ENCODE peak calls at places on chromosomes 3 and 15, in four cellular contexts. One of them, this sample, is unnamed.

GRCh38 chr3:157856078-157856939 is 249.9 kb downstream of the SHOX2 start:
- DNase-seq in transverse colon: no peak
- DNase-seq in tibial artery: no peak
- DNase-seq in fibroblast of lung: peak
- DNase-seq in this sample: no peak

GRCh38 chr3:76107935-76108570 is 322.7 kb upstream of the ZNF717 start:
- DNase-seq in tibial artery: no peak
- DNase-seq in transverse colon: no peak
- DNase-seq in fibroblast of lung: peak
- DNase-seq in this sample: no peak

GRCh38 chr3:104452697-104453096 is 914.0 kb upstream of the ALCAM start:
- DNase-seq in transverse colon: no peak
- DNase-seq in fibroblast of lung: no peak
- DNase-seq in tibial artery: no peak
- DNase-seq in this sample: no peak

GRCh38 chr3:18008706-18009363 is 266.4 kb upstream of the TBC1D5 start:
- DNase-seq in fibroblast of lung: no peak
- DNase-seq in tibial artery: no peak
- DNase-seq in transverse colon: no peak
- DNase-seq in this sample: no peak

GRCh38 chr3:113668015-113668414 is 28.4 kb downstream of the USF3 start:
- DNase-seq in fibroblast of lung: peak
- DNase-seq in transverse colon: no peak
- DNase-seq in tibial artery: no peak
- DNase-seq in this sample: no peak

GRCh38 chr15:89813381-89814111 is 1.1 kb downstream of the ANPEP start:
- DNase-seq in fibroblast of lung: no peak
- DNase-seq in tibial artery: no peak
- DNase-seq in transverse colon: no peak
- DNase-seq in this sample: no peak

GRCh38 chr15:79084308-79084968 is 6.1 kb downstream of the RASGRF1 start:
- DNase-seq in fibroblast of lung: no peak
- DNase-seq in tibial artery: peak
- DNase-seq in transverse colon: no peak
- DNase-seq in this sample: no peak

GRCh38 chr3:47347217-47347801 is 33.5 kb upstream of the PTPN23 start:
- DNase-seq in fibroblast of lung: peak
- DNase-seq in tibial artery: no peak
- DNase-seq in transverse colon: peak
- DNase-seq in this sample: peak

GRCh38 chr3:40975711-40976121 is 223.6 kb upstream of the CTNNB1 start:
- DNase-seq in fibroblast of lung: peak
- DNase-seq in tibial artery: no peak
- DNase-seq in transverse colon: no peak
- DNase-seq in this sample: no peak

GRCh38 chr3:65878831-65879230 is 159.9 kb downstream of the MAGI1 start:
- DNase-seq in tibial artery: no peak
- DNase-seq in transverse colon: no peak
- DNase-seq in fibroblast of lung: no peak
- DNase-seq in this sample: no peak

GRCh38 chr15:88891540-88892254 is 3.6 kb downstream of the HAPLN3 start:
- DNase-seq in tibial artery: no peak
- DNase-seq in transverse colon: no peak
- DNase-seq in fibroblast of lung: no peak
- DNase-seq in this sample: no peak

GRCh38 chr3:63967675-63968611 is 55.4 kb downstream of the PSMD6 start:
- DNase-seq in tibial artery: peak
- DNase-seq in fibroblast of lung: peak
- DNase-seq in transverse colon: peak
- DNase-seq in this sample: no peak

GRCh38 chr3:97658670-97659285 is 105.8 kb upstream of the ARL6 start:
- DNase-seq in transverse colon: no peak
- DNase-seq in tibial artery: no peak
- DNase-seq in fibroblast of lung: peak
- DNase-seq in this sample: no peak

GRCh38 chr15:88391006-88391405 is 76.2 kb downstream of the MRPL46 start:
- DNase-seq in fibroblast of lung: no peak
- DNase-seq in transverse colon: no peak
- DNase-seq in tibial artery: no peak
- DNase-seq in this sample: no peak

GRCh38 chr3:117252208-117252607 is 542.6 kb downstream of the TUSC7 start:
- DNase-seq in fibroblast of lung: peak
- DNase-seq in tibial artery: no peak
- DNase-seq in transverse colon: no peak
- DNase-seq in this sample: no peak

GRCh38 chr3:132196113-132196512 is 121.1 kb upstream of the ACP3 start:
- DNase-seq in fibroblast of lung: peak
- DNase-seq in tibial artery: no peak
- DNase-seq in transverse colon: no peak
- DNase-seq in this sample: no peak

GRCh38 chr3:156718622-156719300 is 44.4 kb downstream of the TIPARP start:
- DNase-seq in transverse colon: no peak
- DNase-seq in tibial artery: no peak
- DNase-seq in fibroblast of lung: peak
- DNase-seq in this sample: no peak

GRCh38 chr15:22839046-22839705 is 710 bp downstream of the NIPA2 start:
- DNase-seq in fibroblast of lung: peak
- DNase-seq in tibial artery: no peak
- DNase-seq in transverse colon: no peak
- DNase-seq in this sample: no peak

GRCh38 chr15:43093026-43093425 is 12.8 kb downstream of the UBR1 start:
- DNase-seq in fibroblast of lung: peak
- DNase-seq in tibial artery: no peak
- DNase-seq in transverse colon: no peak
- DNase-seq in this sample: peak

GRCh38 chr3:103829723-103830326 is 1395.0 kb downstream of the ZPLD1 start:
- DNase-seq in fibroblast of lung: no peak
- DNase-seq in tibial artery: no peak
- DNase-seq in transverse colon: no peak
- DNase-seq in this sample: no peak

GRCh38 chr3:123471106-123471505 is 22.2 kb upstream of the ADCY5 start:
- DNase-seq in tibial artery: no peak
- DNase-seq in fibroblast of lung: no peak
- DNase-seq in transverse colon: no peak
- DNase-seq in this sample: no peak

GRCh38 chr3:55728461-55729100 is 241.5 kb upstream of the WNT5A start:
- DNase-seq in fibroblast of lung: no peak
- DNase-seq in transverse colon: no peak
- DNase-seq in tibial artery: no peak
- DNase-seq in this sample: no peak

GRCh38 chr3:6605245-6605644 is 255.7 kb upstream of the GRM7 start:
- DNase-seq in tibial artery: no peak
- DNase-seq in transverse colon: no peak
- DNase-seq in fibroblast of lung: peak
- DNase-seq in this sample: no peak

GRCh38 chr3:45414823-45415222 is 26.4 kb downstream of the LARS2 start:
- DNase-seq in transverse colon: no peak
- DNase-seq in fibroblast of lung: no peak
- DNase-seq in tibial artery: no peak
- DNase-seq in this sample: no peak

GRCh38 chr3:32522682-32523081 is 20.0 kb upstream of the CMTM6 start:
- DNase-seq in fibroblast of lung: peak
- DNase-seq in tibial artery: no peak
- DNase-seq in transverse colon: no peak
- DNase-seq in this sample: no peak

GRCh38 chr3:190064112-190064511 is 56.6 kb downstream of the P3H2 start:
- DNase-seq in tibial artery: no peak
- DNase-seq in fibroblast of lung: peak
- DNase-seq in transverse colon: peak
- DNase-seq in this sample: peak

GRCh38 chr3:45562027-45562426 is 32.5 kb upstream of the LIMD1 start:
- DNase-seq in transverse colon: no peak
- DNase-seq in tibial artery: no peak
- DNase-seq in fibroblast of lung: no peak
- DNase-seq in this sample: no peak

GRCh38 chr3:110743202-110743601 is 328.4 kb upstream of the NECTIN3 start:
- DNase-seq in tibial artery: no peak
- DNase-seq in fibroblast of lung: no peak
- DNase-seq in transverse colon: no peak
- DNase-seq in this sample: no peak

DNA sequence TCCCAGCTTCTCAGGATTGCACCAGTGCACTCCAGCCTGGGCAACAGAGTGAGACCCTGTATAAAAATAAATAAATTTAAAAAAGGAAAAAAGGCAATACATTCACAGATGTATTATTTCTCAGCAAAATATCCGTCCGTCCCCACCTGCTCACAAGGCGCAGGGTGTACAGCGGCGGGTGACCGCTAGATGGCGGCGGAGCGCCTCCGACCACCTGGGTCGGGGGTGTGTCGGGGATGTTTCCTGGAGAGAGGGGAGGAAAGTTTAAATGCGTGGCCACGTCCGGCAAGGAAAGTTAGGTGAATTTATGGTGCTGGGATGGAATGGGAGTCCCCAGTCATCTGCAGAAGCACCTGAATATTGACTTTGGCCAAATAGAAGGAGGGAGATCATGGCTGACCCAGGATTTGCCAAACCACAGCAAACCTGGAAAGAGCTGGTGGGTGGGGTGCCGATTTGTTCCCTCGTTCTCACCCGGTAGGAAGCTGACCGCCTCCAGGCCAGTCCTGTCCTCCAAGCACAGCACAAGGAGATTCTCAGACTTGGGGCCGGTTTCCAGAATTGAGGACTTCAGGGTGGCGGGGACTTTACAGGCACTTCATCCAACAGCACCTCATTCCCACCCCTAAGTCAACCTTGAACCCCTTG is 88.2 kb downstream of the TMEM266 start:
- DNase-seq in transverse colon: peak
- DNase-seq in fibroblast of lung: no peak
- DNase-seq in tibial artery: peak
- DNase-seq in this sample: no peak
- H3K4me3 ChIP-seq in transverse colon: no peak
- H3K4me3 ChIP-seq in fibroblast of lung: no peak
- H3K4me3 ChIP-seq in tibial artery: no peak
- H3K4me3 ChIP-seq in this sample: no peak

GRCh38 chr3:100606894-100607512 is 2.4 kb upstream of the ADGRG7 start:
- DNase-seq in transverse colon: no peak
- DNase-seq in tibial artery: no peak
- DNase-seq in fibroblast of lung: no peak
- DNase-seq in this sample: no peak

GRCh38 chr3:100609305-100609704 is at the start of gene ADGRG7:
- DNase-seq in transverse colon: no peak
- DNase-seq in fibroblast of lung: no peak
- DNase-seq in tibial artery: no peak
- DNase-seq in this sample: no peak

GRCh38 chr3:100611221-100611620 is 1.8 kb downstream of the ADGRG7 start:
- DNase-seq in transverse colon: no peak
- DNase-seq in tibial artery: no peak
- DNase-seq in fibroblast of lung: no peak
- DNase-seq in this sample: no peak

GRCh38 chr3:100613721-100614390 is 4.5 kb downstream of the ADGRG7 start:
- DNase-seq in tibial artery: no peak
- DNase-seq in fibroblast of lung: no peak
- DNase-seq in transverse colon: no peak
- DNase-seq in this sample: no peak

DNA sequence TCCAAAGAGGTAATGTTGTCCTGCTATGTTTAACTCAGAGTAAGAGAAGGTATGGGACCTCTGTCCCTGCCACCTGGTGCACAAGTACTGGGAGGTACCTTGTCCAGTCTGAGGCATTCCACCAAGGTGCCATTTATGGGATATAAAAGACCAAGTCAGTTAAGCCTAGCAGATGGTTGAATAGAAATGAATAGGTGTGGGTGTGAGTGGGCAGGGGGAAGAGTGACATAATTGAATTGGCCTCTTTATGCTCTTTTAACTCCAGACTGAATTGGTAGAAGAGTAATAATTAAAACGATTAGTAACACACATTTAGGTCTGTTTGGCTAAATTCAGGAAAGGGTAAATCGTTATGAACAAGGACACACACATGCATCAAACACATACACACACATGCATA is 562 bp downstream of the ADGRG7 start:
- DNase-seq in fibroblast of lung: no peak
- DNase-seq in transverse colon: no peak
- DNase-seq in tibial artery: no peak
- DNase-seq in this sample: no peak
- H3K4me3 ChIP-seq in fibroblast of lung: no peak
- H3K4me3 ChIP-seq in transverse colon: no peak
- H3K4me3 ChIP-seq in tibial artery: no peak
- H3K4me3 ChIP-seq in this sample: no peak

GRCh38 chr3:37990527-37990926 is at the start of gene VILL:
- DNase-seq in fibroblast of lung: no peak
- DNase-seq in tibial artery: peak
- DNase-seq in transverse colon: peak
- DNase-seq in this sample: no peak
- H3K4me3 ChIP-seq in fibroblast of lung: no peak
- H3K4me3 ChIP-seq in tibial artery: no peak
- H3K4me3 ChIP-seq in transverse colon: peak
- H3K4me3 ChIP-seq in this sample: no peak

DNA sequence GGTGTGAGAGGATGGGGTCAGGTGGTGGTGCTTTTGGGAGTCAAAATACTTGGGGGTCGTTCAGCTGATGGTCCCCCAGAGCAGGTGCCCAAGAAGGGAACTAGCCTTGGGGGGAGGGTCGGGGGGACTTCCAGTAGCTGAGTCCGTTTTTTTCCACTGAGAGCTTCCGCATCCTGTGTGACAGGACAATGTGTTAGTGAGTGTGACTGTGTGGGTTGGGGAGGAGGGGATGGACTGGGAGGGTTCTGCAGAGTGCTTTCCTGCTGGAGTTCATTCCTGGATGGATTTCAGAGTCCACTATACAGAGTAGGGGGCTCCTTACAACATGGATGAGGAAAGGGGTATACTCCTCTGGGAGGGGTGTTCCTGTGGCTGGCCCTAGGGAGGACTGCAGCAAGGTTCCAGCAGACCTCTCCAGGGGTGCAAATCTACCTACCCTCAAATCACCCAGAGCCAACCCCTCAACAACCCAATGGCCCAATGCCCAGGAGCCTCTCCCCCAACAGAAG is 601 bp upstream of the HYAL2 start:
- DNase-seq in transverse colon: no peak
- DNase-seq in tibial artery: peak
- DNase-seq in fibroblast of lung: no peak
- DNase-seq in this sample: no peak
- H3K4me3 ChIP-seq in transverse colon: no peak
- H3K4me3 ChIP-seq in tibial artery: no peak
- H3K4me3 ChIP-seq in fibroblast of lung: no peak
- H3K4me3 ChIP-seq in this sample: no peak